ENCODE peak calls at places on chromosomes 7 and 10, in seven cellular contexts. H is transverse colon, Q is GM23248, E is BJ, X is fibroblast of pulmonary artery, R is fibroblast of mammary gland, J is AG04450. I is an unnamed sample.

GRCh38 chr7:12709731-12710502 is 22.5 kb downstream of the ARL4A start:
- DNase-seq in E (peak; percentile 87), Q (peak; percentile 68), X (peak; percentile 69), H (no peak), J (no peak), R (peak; percentile 69), I (peak; percentile 77)

GRCh38 chr10:28542728-28543127 is 9.8 kb downstream of the WAC start:
- DNase-seq in X (no peak), R (no peak), Q (no peak), H (no peak), J (no peak), E (no peak), I (no peak)

GRCh38 chr7:102044984-102045673 is 227.7 kb downstream of the CUX1 start:
- DNase-seq in H (no peak), J (peak; percentile 84), E (peak; percentile 85), R (peak; percentile 96), Q (peak; percentile 89), X (peak; percentile 85), I (peak; percentile 90)

GRCh38 chr7:52917982-52918578 is 117.4 kb upstream of the POM121L12 start:
- DNase-seq in R (no peak), J (no peak), H (no peak), X (no peak), Q (peak; percentile 1), E (no peak), I (no peak)

GRCh38 chr7:85890244-85890811 is 703.5 kb upstream of the SEMA3D start:
- DNase-seq in E (no peak), J (no peak), X (peak; percentile 49), Q (peak; percentile 69), H (no peak), R (peak; percentile 34), I (peak; percentile 42)

GRCh38 chr7:138935438-138936079 is 45.6 kb downstream of the KIAA1549 start:
- DNase-seq in X (peak; percentile 77), H (no peak), R (peak; percentile 92), J (peak; percentile 38), Q (peak; percentile 97), E (peak; percentile 65), I (peak; percentile 80)

GRCh38 chr10:11344081-11344480 is 267.4 kb downstream of the USP6NL start:
- DNase-seq in E (no peak), J (no peak), H (no peak), Q (no peak), X (no peak), R (no peak), I (no peak)

GRCh38 chr7:6614941-6615737 is at the start of gene ZNF853:
- DNase-seq in X (no peak), E (no peak), J (no peak), R (no peak), Q (no peak), H (no peak), I (no peak)

GRCh38 chr7:111852081-111852480 is 289.8 kb upstream of the IMMP2L start:
- DNase-seq in E (no peak), X (no peak), R (no peak), Q (no peak), J (no peak), H (no peak), I (no peak)

GRCh38 chr10:68543004-68543918 is 15.9 kb upstream of the SLC25A16 start:
- DNase-seq in J (no peak), X (no peak), H (no peak), Q (peak; percentile 82), E (no peak), R (peak; percentile 84), I (peak; percentile 72)

GRCh38 chr7:121016976-121017375 is 28.5 kb downstream of the CPED1 start:
- DNase-seq in R (peak; percentile 90), J (no peak), X (peak; percentile 69), H (no peak), E (peak; percentile 37), Q (peak; percentile 66), I (peak; percentile 47)

GRCh38 chr7:103446046-103446520 is at the start of gene SLC26A5:
- DNase-seq in R (no peak), J (no peak), H (peak; percentile 62), X (no peak), Q (peak; percentile 22), E (no peak), I (no peak)

GRCh38 chr10:79184141-79184625 is 115.4 kb downstream of the ZMIZ1 start:
- DNase-seq in X (peak; percentile 74), H (no peak), J (no peak), Q (peak; percentile 94), E (no peak), R (peak; percentile 72), I (peak; percentile 82)

GRCh38 chr7:112129655-112130323 is 76.4 kb downstream of the DOCK4 start:
- DNase-seq in X (no peak), R (no peak), H (no peak), Q (no peak), E (no peak), J (no peak), I (no peak)

GRCh38 chr7:128867842-128868623 is 5.4 kb downstream of the ATP6V1F start:
- DNase-seq in E (no peak), J (no peak), R (no peak), X (no peak), H (peak; percentile 33), Q (no peak), I (no peak)

GRCh38 chr10:75736889-75737610 is 305.6 kb downstream of the LRMDA start:
- DNase-seq in X (no peak), E (no peak), Q (no peak), J (no peak), R (no peak), H (no peak), I (no peak)

GRCh38 chr7:100483728-100484635 is at the start of gene NYAP1:
- DNase-seq in Q (no peak), R (no peak), E (no peak), H (peak; percentile 72), J (no peak), X (peak; percentile 62), I (peak; percentile 75)

GRCh38 chr7:100486753-100487446 is 3.2 kb downstream of the NYAP1 start:
- DNase-seq in X (no peak), H (no peak), R (peak; percentile 48), Q (peak; percentile 30), E (no peak), J (no peak), I (peak; percentile 57)

GRCh38 chr7:100484636-100485114 is 948 bp downstream of the NYAP1 start:
- DNase-seq in J (no peak), E (no peak), Q (no peak), R (no peak), H (no peak), X (no peak), I (no peak)

GRCh38 chr7:100486111-100486636 is 2.4 kb downstream of the NYAP1 start:
- DNase-seq in R (no peak), E (no peak), J (no peak), Q (no peak), X (no peak), H (no peak), I (no peak)

DNA sequence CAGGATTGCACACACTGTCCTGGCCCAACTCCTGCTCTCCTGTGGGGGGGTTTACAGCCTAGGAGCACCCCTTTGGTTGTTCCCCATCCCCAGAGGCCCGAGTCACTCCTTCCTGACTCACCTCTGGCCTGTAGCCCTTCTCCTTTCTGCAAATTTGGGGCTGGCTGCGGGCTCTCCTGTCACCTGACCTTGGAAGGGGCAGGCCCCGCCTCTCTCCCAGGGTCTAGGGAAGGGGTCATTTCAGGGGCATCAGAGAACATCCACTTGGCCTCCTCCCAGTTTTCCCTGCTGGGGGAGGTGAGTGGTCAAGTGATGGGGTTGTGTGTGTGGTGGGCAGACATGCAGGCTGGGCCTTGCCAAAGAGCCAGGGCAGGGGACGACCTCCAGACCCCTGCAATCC is 1.8 kb downstream of the NYAP1 start:
- DNase-seq in H (no peak), J (no peak), E (no peak), X (no peak), R (peak; percentile 47), Q (peak; percentile 38), I (peak; percentile 37)
- H3K4me3 ChIP-seq in H (no peak overlapping the region), J (no peak overlapping the region), E (no peak overlapping the region), X (no peak overlapping the region), R (no peak overlapping the region), Q (no peak overlapping the region), I (no peak overlapping the region)

GRCh38 chr10:369441-370221 is 234.4 kb downstream of the ZMYND11 start:
- DNase-seq in E (no peak), X (peak; percentile 62), Q (peak; percentile 88), H (no peak), J (peak; percentile 42), R (peak; percentile 64), I (no peak)

GRCh38 chr10:370222-370825 is 235.1 kb downstream of the ZMYND11 start:
- DNase-seq in H (no peak), Q (peak; percentile 12), E (no peak), X (peak; percentile 43), J (peak; percentile 11), R (peak; percentile 16), I (peak; percentile 17)

GRCh38 chr10:371515-371914 is 236.3 kb downstream of the ZMYND11 start:
- DNase-seq in R (no peak), E (no peak), X (no peak), J (no peak), H (no peak), Q (no peak), I (no peak)

GRCh38 chr10:366186-366585 is 230.9 kb downstream of the ZMYND11 start:
- DNase-seq in J (no peak), E (no peak), R (no peak), X (no peak), Q (no peak), H (no peak), I (no peak)

GRCh38 chr10:368579-369255 is 233.5 kb downstream of the ZMYND11 start:
- DNase-seq in E (no peak), H (no peak), Q (no peak), J (no peak), R (no peak), X (no peak), I (no peak)
- H3K4me3 ChIP-seq in E (no peak overlapping the region), H (no peak overlapping the region), Q (no peak overlapping the region), J (no peak overlapping the region), R (no peak overlapping the region), X (no peak overlapping the region), I (no peak overlapping the region)

DNA sequence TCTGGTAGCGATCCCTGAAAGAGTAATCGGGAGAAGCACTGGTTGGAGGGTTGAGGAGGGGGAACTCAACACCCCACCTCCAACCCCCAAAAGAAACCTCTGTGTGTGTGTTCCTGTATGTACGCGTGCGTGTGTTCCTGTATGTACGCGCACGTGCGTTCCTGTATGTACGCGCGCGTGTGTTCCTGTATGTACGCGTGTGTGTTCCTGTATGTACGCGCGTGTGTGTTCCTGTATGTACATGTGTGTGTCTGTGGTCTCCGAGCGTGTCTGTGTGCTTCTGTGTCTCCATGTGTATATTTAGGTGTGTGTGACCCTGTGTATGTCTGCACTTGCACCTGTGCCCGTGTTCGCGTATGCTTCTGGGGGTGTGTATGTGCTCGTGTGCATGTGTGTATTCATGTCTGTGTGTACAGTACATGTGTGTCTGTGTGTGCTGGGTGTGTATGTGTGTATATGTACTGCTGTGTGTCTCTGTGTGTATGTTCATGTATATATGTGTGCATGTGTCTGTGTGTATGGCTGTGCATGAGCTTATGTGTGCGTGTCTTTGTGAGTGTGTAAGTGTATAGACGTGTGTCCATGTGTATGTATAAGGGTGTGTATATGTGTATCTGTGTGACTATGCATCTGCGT is 42.9 kb upstream of the KLF6 start:
- DNase-seq in X (no peak), Q (no peak), R (no peak), E (no peak), J (no peak), H (no peak), I (no peak)
- H3K4me3 ChIP-seq in X (no peak overlapping the region), Q (peak overlapping the region; percentile 72), R (no peak overlapping the region), E (no peak overlapping the region), J (no peak overlapping the region), H (no peak overlapping the region), I (no peak overlapping the region)

DNA sequence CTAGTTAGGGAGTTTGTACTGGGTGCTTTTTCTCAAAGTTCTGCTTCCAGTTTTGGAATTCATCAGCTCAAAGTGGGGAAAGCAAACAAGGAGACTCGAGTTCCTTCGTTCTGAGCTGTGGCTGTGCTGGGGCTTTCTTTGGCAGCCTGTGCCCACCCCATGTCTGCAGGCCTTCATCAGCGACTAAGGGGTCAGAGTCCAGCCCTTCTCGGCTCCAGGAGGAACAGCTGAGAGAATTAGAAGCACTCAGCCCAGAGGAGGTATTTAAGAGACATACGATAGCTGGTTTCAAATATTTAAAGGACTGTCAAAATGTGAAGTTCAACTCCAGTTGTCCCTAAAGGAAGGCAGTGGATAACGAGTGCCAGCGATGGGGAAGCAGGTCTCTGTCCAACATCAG is 41.3 kb downstream of the SH3PXD2A start:
- DNase-seq in Q (no peak), H (peak; percentile 43), X (no peak), E (no peak), R (no peak), J (no peak), I (no peak)
- H3K4me3 ChIP-seq in Q (no peak overlapping the region), H (no peak overlapping the region), X (no peak overlapping the region), E (no peak overlapping the region), R (no peak overlapping the region), J (no peak overlapping the region), I (no peak overlapping the region)